ENCODE peak calls at places on chromosomes 5 and 9, in ten cellular contexts. T is brain microvascular endothelial cell, U is GM23338, H is osteocyte, C is astrocyte of the cerebellum, K is retinal pigment epithelial cell, J is keratinocyte, A is adrenal gland, Y is fibroblast of villous mesenchyme, I is stomach. Q is an unnamed sample.

GRCh38 chr9:134820901-134821300 is 59.7 kb upstream of the FCN2 start:
- DNase-seq in H (no peak), I (no peak), Y (no peak), T (no peak), J (no peak), A (no peak), K (no peak), C (no peak), U (no peak), Q (no peak)

GRCh38 chr9:121700165-121700830 is 48.9 kb downstream of the DAB2IP start:
- DNase-seq in Y (peak; percentile 51), K (no peak), T (peak; percentile 29), C (no peak), H (no peak), I (peak; percentile 85), J (peak; percentile 88), U (peak; percentile 72), A (peak; percentile 60), Q (peak; percentile 39)

GRCh38 chr9:125985142-125985997 is 238.2 kb downstream of the PBX3 start:
- DNase-seq in C (no peak), T (no peak), I (no peak), H (peak; percentile 64), J (no peak), A (no peak), U (no peak), K (no peak), Y (no peak), Q (no peak)

GRCh38 chr5:16930487-16930886 is 5.6 kb downstream of the MYO10 start:
- DNase-seq in I (no peak), T (no peak), H (no peak), J (no peak), U (peak; percentile 57), K (no peak), C (peak; percentile 44), A (no peak), Y (peak; percentile 42), Q (no peak)

GRCh38 chr5:178385472-178385853 is 152.9 kb upstream of the PHYKPL start:
- DNase-seq in H (no peak), J (no peak), K (no peak), C (no peak), Y (no peak), A (no peak), T (peak; percentile 24), I (no peak), U (no peak), Q (no peak)

GRCh38 chr5:140926903-140927573 is 939 bp downstream of the PCDHAC1 start:
- DNase-seq in H (no peak), U (peak; percentile 74), I (no peak), T (no peak), C (no peak), K (no peak), A (peak; percentile 15), Y (peak; percentile 3), J (no peak), Q (no peak)

GRCh38 chr9:126788631-126789349 is 16.1 kb upstream of the ZBTB43 start:
- DNase-seq in Y (peak; percentile 45), H (peak; percentile 25), U (no peak), T (peak; percentile 47), J (peak; percentile 52), I (no peak), C (peak; percentile 13), A (no peak), K (peak; percentile 71), Q (no peak)

GRCh38 chr9:135010363-135010860 is 77.1 kb upstream of the OLFM1 start:
- DNase-seq in U (no peak), H (no peak), J (no peak), C (no peak), A (no peak), Y (no peak), T (no peak), I (no peak), K (no peak), Q (no peak)

GRCh38 chr9:131386258-131386657 is 7.6 kb upstream of the PRRC2B start:
- DNase-seq in T (no peak), J (no peak), K (no peak), U (no peak), A (no peak), H (no peak), I (no peak), C (no peak), Y (no peak), Q (no peak)

GRCh38 chr5:72467987-72468386 is 39.2 kb downstream of the ZNF366 start:
- DNase-seq in A (no peak), U (no peak), J (peak; percentile 48), Y (peak; percentile 60), C (peak; percentile 44), I (no peak), T (peak; percentile 71), K (no peak), H (no peak), Q (no peak)

GRCh38 chr9:5941214-5941613 is 50.5 kb downstream of the MLANA start:
- DNase-seq in H (no peak), U (no peak), T (no peak), J (no peak), Y (peak; percentile 12), I (no peak), A (no peak), C (no peak), K (no peak), Q (no peak)

GRCh38 chr5:90093931-90094485 is 315.5 kb downstream of the CETN3 start:
- DNase-seq in J (peak; percentile 26), Y (peak; percentile 33), K (no peak), U (no peak), I (no peak), H (no peak), A (no peak), T (no peak), C (no peak), Q (no peak)

GRCh38 chr9:138112090-138112748 is 234.6 kb downstream of the CACNA1B start:
- DNase-seq in C (no peak), K (no peak), T (no peak), A (no peak), I (peak; percentile 14), H (peak; percentile 71), J (no peak), U (no peak), Y (no peak), Q (peak; percentile 8)

GRCh38 chr9:4760122-4760521 is 19.1 kb upstream of the AK3 start:
- DNase-seq in U (no peak), T (no peak), I (no peak), C (no peak), A (no peak), K (no peak), Y (no peak), H (no peak), J (no peak), Q (no peak)

GRCh38 chr5:1801061-1801953 is at the start of gene NDUFS6:
- DNase-seq in C (no peak), H (no peak), K (no peak), J (no peak), T (no peak), I (peak; percentile 84), U (peak; percentile 80), Y (peak; percentile 61), A (peak; percentile 80), Q (peak; percentile 89)

GRCh38 chr9:6645153-6646027 is at the start of gene GLDC:
- DNase-seq in T (no peak), U (peak; percentile 97), H (no peak), I (peak; percentile 61), C (peak; percentile 2), K (peak; percentile 47), A (peak; percentile 22), J (no peak), Y (no peak), Q (peak; percentile 91)

GRCh38 chr5:61162832-61163567 is 732 bp upstream of the SMIM15 start:
- DNase-seq in Y (peak; percentile 39), K (no peak), I (no peak), T (no peak), H (no peak), U (peak; percentile 47), A (peak; percentile 29), C (no peak), J (no peak), Q (peak; percentile 21)

GRCh38 chr9:89664896-89665329 is 60.1 kb downstream of the GADD45G start:
- DNase-seq in H (no peak), Y (no peak), J (no peak), A (no peak), U (peak; percentile 32), K (no peak), C (no peak), I (peak; percentile 94), T (no peak), Q (no peak)

GRCh38 chr5:159410480-159410879 is 80.2 kb upstream of the IL12B start:
- DNase-seq in K (no peak), I (no peak), Y (no peak), T (no peak), H (no peak), U (no peak), J (no peak), C (no peak), A (no peak), Q (no peak)

GRCh38 chr5:94505327-94506080 is 112.9 kb downstream of the KIAA0825 start:
- DNase-seq in Y (peak; percentile 7), A (no peak), T (no peak), U (no peak), I (no peak), K (no peak), H (no peak), C (no peak), J (no peak), Q (no peak)
- TF ChIP-seq CTCF in Y (no peak), A (no peak), T (no peak), U (no peak), I (no peak), K (no peak), H (no peak), C (no peak), J (no peak), Q (no peak)

GRCh38 chr5:95955996-95956899 is 5.4 kb downstream of the ELL2 start:
- DNase-seq in K (peak; percentile 55), I (no peak), Y (peak; percentile 73), H (no peak), A (no peak), C (peak; percentile 31), J (no peak), U (no peak), T (no peak), Q (no peak)
- TF ChIP-seq CTCF in K (no peak), I (no peak), Y (no peak), H (no peak), A (no peak), C (no peak), J (no peak), U (no peak), T (no peak), Q (no peak)

DNA sequence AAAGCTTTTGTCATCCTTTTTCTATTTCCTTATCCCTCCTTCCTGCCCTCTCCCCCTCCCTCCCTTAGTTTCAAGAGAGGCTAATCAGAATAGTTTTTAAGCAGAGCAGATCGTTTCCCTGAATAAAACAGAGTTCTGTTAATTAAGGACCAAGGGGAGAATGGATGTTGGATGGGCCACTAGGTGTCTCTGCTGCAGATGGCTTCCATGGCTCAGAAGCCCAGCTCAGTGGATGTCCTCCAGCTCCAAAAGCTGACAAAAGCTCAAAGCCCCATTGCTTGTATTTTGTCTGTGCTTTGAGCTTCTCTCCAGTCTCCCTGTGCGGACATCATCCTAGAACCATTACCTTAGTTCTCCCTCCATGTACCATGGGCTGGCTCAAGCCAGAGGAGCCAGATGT is 21.0 kb upstream of the NPR3 start:
- DNase-seq in K (no peak), H (no peak), Y (no peak), A (no peak), C (no peak), T (no peak), J (no peak), I (no peak), U (peak; percentile 32), Q (no peak)
- TF ChIP-seq CTCF in K (peak; percentile 26), H (peak; percentile 7), Y (peak; percentile 44), A (no peak), C (peak; percentile 15), T (peak; percentile 55), J (peak; percentile 15), I (no peak), U (peak; percentile 59), Q (peak; percentile 20)

GRCh38 chr9:103319979-103320378 is 324.8 kb downstream of the CYLC2 start:
- DNase-seq in H (no peak), K (no peak), C (no peak), U (no peak), J (no peak), Y (no peak), I (no peak), T (no peak), A (no peak), Q (no peak)
- TF ChIP-seq CTCF in H (no peak), K (peak; percentile 42), C (no peak), U (no peak), J (no peak), Y (no peak), I (no peak), T (peak; percentile 7), A (no peak), Q (no peak)

Q was measured in GM10248.